ENCODE peak calls at places on chromosomes 2 and 18, in eight cellular contexts. Q is endothelial cell of umbilical vein, X is PC-3, H is neural progenitor cell, W is K562, B is MM.1S, K is GM23248, G is astrocyte. T is an unnamed sample.

GRCh38 chr2:7691961-7692656 is 774.9 kb downstream of the RNF144A start:
- DNase-seq in B (no peak), H (no peak), Q (no peak), G (peak; percentile 59), X (peak; percentile 51), W (no peak), K (peak; percentile 77), T (no peak)

GRCh38 chr2:117980783-117981676 is 32.8 kb downstream of the CCDC93 start:
- DNase-seq in W (no peak), B (no peak), G (peak; percentile 95), H (no peak), K (peak; percentile 94), X (peak; percentile 89), Q (peak; percentile 58), T (no peak)

GRCh38 chr18:12302391-12303147 is 5.5 kb upstream of the TUBB6 start:
- DNase-seq in H (no peak), K (no peak), B (no peak), G (no peak), W (peak; percentile 87), X (no peak), Q (no peak), T (no peak)

GRCh38 chr2:32702303-32703064 is 74.6 kb downstream of the TTC27 start:
- DNase-seq in Q (no peak), W (no peak), K (no peak), H (no peak), X (no peak), G (no peak), B (no peak), T (no peak)

GRCh38 chr2:106144621-106145331 is 49.3 kb downstream of the UXS1 start:
- DNase-seq in B (no peak), W (no peak), X (no peak), H (no peak), K (no peak), G (no peak), Q (no peak), T (no peak)

GRCh38 chr2:130391872-130392670 is 36.2 kb downstream of the PTPN18 start:
- DNase-seq in X (no peak), G (no peak), W (no peak), B (no peak), K (peak; percentile 75), H (no peak), Q (no peak), T (peak; percentile 75)

GRCh38 chr18:41870191-41870590 is 84.8 kb upstream of the PIK3C3 start:
- DNase-seq in Q (no peak), X (no peak), K (no peak), H (no peak), W (no peak), G (no peak), B (no peak), T (no peak)

GRCh38 chr2:159713691-159714585 is 1.6 kb downstream of the MARCHF7 start:
- DNase-seq in H (no peak), W (peak; percentile 28), Q (peak; percentile 56), B (peak; percentile 16), G (peak; percentile 71), K (peak; percentile 84), X (peak; percentile 75), T (no peak)

GRCh38 chr2:218428846-218429558 is 10.1 kb downstream of the VIL1 start:
- DNase-seq in Q (no peak), K (no peak), X (no peak), H (no peak), G (no peak), B (no peak), W (no peak), T (peak; percentile 52)

GRCh38 chr2:9752441-9753275 is 90.6 kb upstream of the TAF1B start:
- DNase-seq in G (peak; percentile 64), W (peak; percentile 48), B (no peak), Q (no peak), H (no peak), K (peak; percentile 96), X (peak; percentile 92), T (no peak)

GRCh38 chr18:1253825-1254224 is 349.2 kb downstream of the ADCYAP1 start:
- DNase-seq in B (no peak), X (peak; percentile 54), Q (no peak), G (no peak), W (no peak), H (no peak), K (no peak), T (no peak)

GRCh38 chr2:25566694-25567093 is 106.7 kb downstream of the DTNB start:
- DNase-seq in H (no peak), B (peak; percentile 68), Q (peak; percentile 52), X (no peak), K (no peak), W (no peak), G (peak; percentile 36), T (no peak)

GRCh38 chr2:239273280-239274234 is 127.3 kb downstream of the HDAC4 start:
- DNase-seq in G (no peak), B (no peak), K (no peak), X (no peak), W (no peak), Q (no peak), H (no peak), T (no peak)

GRCh38 chr2:150307258-150307657 is 180.2 kb downstream of the RND3 start:
- DNase-seq in W (no peak), G (no peak), Q (no peak), X (no peak), B (no peak), H (no peak), K (no peak), T (no peak)

GRCh38 chr2:61499060-61499459 is 28.2 kb upstream of the USP34 start:
- DNase-seq in H (no peak), G (no peak), K (no peak), B (no peak), X (no peak), W (no peak), Q (no peak), T (no peak)

GRCh38 chr18:8858888-8859511 is 153.6 kb downstream of the MTCL1 start:
- DNase-seq in G (peak; percentile 97), K (peak; percentile 96), B (no peak), Q (no peak), W (peak; percentile 31), H (no peak), X (peak; percentile 90), T (no peak)

GRCh38 chr2:143792602-143793001 is 663.4 kb downstream of the ARHGAP15 start:
- DNase-seq in X (no peak), W (no peak), H (no peak), Q (no peak), G (no peak), K (no peak), B (no peak), T (no peak)

GRCh38 chr18:28079883-28080282 is 97.0 kb downstream of the CDH2 start:
- DNase-seq in W (no peak), B (no peak), X (no peak), Q (no peak), G (no peak), H (no peak), K (no peak), T (no peak)

DNA sequence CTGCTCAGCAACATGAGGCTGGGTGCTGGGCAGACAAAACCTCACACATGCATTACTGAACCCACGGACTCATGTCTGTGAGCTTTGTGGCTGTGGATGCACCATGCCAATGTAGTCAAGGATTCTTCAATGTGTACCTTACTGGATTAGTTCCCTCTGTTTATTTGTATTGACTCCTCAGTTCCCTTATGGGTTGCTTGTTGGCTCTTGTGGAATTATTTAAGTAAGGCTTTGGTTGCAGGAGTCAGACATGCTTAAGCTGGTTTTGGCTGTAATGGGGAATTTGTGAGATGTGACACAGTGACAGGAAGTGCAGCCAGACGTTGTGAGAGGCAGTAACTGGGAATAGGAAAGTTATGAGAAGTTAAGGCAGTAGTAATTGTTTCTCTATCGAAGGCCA is 13.6 kb upstream of the IL1RN start:
- DNase-seq in K (no peak), G (no peak), B (no peak), H (no peak), Q (no peak), W (no peak), X (no peak), T (no peak)
- H3K9ac ChIP-seq in K (no peak overlapping the region), G (no peak overlapping the region), B (no peak overlapping the region), H (no peak overlapping the region), Q (no peak overlapping the region), W (no peak overlapping the region), X (no peak overlapping the region), T (no peak overlapping the region)

DNA sequence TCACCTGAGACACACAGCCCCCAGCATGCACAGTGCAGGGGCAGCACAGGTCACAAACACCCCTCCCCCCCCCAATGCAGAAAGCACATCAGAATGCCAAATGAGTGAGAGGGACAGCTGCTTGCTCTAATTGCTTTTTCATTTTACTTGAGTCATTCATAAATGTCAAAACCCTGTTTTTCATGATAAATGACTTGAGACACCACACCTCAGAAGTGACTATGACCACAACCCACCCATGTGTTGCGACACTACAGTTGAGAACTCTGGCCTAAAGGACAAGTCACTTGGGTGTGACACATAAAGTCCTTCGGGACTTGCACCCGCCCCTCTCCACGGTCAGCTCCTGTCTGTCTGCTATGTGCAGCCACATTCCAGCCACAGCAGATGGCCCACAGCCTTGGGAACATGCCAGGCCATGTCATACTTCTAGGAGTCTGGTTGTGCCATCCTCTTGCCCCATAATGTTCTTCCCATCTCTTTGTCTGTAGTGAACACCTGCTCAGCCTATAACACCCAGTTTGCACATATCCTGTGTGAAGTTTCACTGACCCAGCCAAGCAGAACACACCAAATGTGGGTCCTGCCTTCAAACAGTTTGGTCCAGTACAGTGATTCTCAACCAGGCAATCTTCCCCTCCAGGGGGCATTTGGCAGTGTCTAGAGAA is 30.2 kb upstream of the RIOK3 start:
- DNase-seq in X (peak; percentile 91), B (no peak), K (peak; percentile 83), W (peak; percentile 91), Q (no peak), G (peak; percentile 34), H (no peak), T (peak; percentile 70)
- H3K4me3 ChIP-seq in X (no peak overlapping the region), B (no peak overlapping the region), K (no peak overlapping the region), W (no peak overlapping the region), Q (no peak overlapping the region), G (no peak overlapping the region), H (no peak overlapping the region), T (no peak overlapping the region)

GRCh38 chr18:10040287-10041011 is 126.6 kb downstream of the VAPA start:
- DNase-seq in H (no peak), W (no peak), X (no peak), B (no peak), Q (peak; percentile 52), K (no peak), G (no peak), T (no peak)

GRCh38 chr18:10044054-10044453 is 130.2 kb downstream of the VAPA start:
- DNase-seq in G (no peak), X (no peak), K (no peak), H (no peak), B (no peak), Q (no peak), W (no peak), T (no peak)

GRCh38 chr18:10038268-10038667 is 124.5 kb downstream of the VAPA start:
- DNase-seq in B (no peak), G (no peak), X (no peak), Q (no peak), H (no peak), K (no peak), W (no peak), T (no peak)

GRCh38 chr18:10042492-10042891 is 128.7 kb downstream of the VAPA start:
- DNase-seq in B (no peak), Q (no peak), K (no peak), W (no peak), H (no peak), G (no peak), X (no peak), T (no peak)

GRCh38 chr18:10041180-10041579 is 127.4 kb downstream of the VAPA start:
- DNase-seq in G (no peak), Q (peak; percentile 37), K (no peak), X (no peak), B (no peak), W (no peak), H (no peak), T (peak; percentile 87)
- H3K9ac ChIP-seq in G (no peak overlapping the region), Q (no peak overlapping the region), K (no peak overlapping the region), X (no peak overlapping the region), B (no peak overlapping the region), W (no peak overlapping the region), H (no peak overlapping the region), T (no peak overlapping the region)

GRCh38 chr2:27080603-27080938 is 2.2 kb downstream of the EMILIN1 start:
- DNase-seq in Q (no peak), W (no peak), B (no peak), G (no peak), K (no peak), X (no peak), H (no peak), T (no peak)
- H3K4me3 ChIP-seq in Q (no peak overlapping the region), W (no peak overlapping the region), B (no peak overlapping the region), G (no peak overlapping the region), K (peak overlapping the region; percentile 81), X (no peak overlapping the region), H (no peak overlapping the region), T (peak overlapping the region; percentile 55)